ENCODE peak calls at places on chromosomes 4 and X, in six cellular contexts. M is EL, G is heart left ventricle, J is AG04449, U is germinal center, S is T-cell. K is an unnamed sample.

GRCh38 chr4:99149620-99150019 is 5.5 kb upstream of the ADH4 start:
- DNase-seq in M (no peak), G (no peak), J (no peak), U (no peak), S (no peak), K (no peak)

GRCh38 chr4:26856906-26857277 is 3.7 kb upstream of the STIM2 start:
- DNase-seq in M (no peak), G (no peak), J (no peak), U (no peak), S (no peak), K (no peak)

GRCh38 chr4:155025762-155026457 is 182.5 kb upstream of the NPY2R start:
- DNase-seq in M (peak), G (no peak), J (no peak), U (peak), S (no peak), K (no peak)

GRCh38 chr4:36385951-36386561 is 104.6 kb downstream of the DTHD1 start:
- DNase-seq in M (no peak), G (no peak), J (no peak), U (peak), S (peak), K (peak)

GRCh38 chr4:145014365-145014764 is 83.6 kb downstream of the ANAPC10 start:
- DNase-seq in M (no peak), G (no peak), J (no peak), U (no peak), S (no peak), K (no peak)

GRCh38 chr4:38601244-38601915 is 62.6 kb upstream of the KLF3 start:
- DNase-seq in M (peak), G (no peak), J (no peak), U (no peak), S (no peak), K (no peak)

GRCh38 chr4:78432896-78433295 is 118.7 kb upstream of the ANXA3 start:
- DNase-seq in M (peak), G (no peak), J (peak), U (no peak), S (no peak), K (no peak)

GRCh38 chr4:18285357-18285756 is 263.8 kb upstream of the LCORL start:
- DNase-seq in M (no peak), G (no peak), J (no peak), U (no peak), S (no peak), K (no peak)

GRCh38 chr4:17577660-17578481 is 873 bp downstream of the LAP3 start:
- DNase-seq in M (peak), G (peak), J (no peak), U (peak), S (no peak), K (no peak)

GRCh38 chr4:181478675-181479074 is 764.5 kb upstream of the TENM3 start:
- DNase-seq in M (peak), G (no peak), J (no peak), U (no peak), S (no peak), K (no peak)

GRCh38 chr4:173807347-173807746 is 277.3 kb upstream of the HAND2 start:
- DNase-seq in M (no peak), G (no peak), J (no peak), U (no peak), S (no peak), K (no peak)

GRCh38 chrX:39385022-39385421 is 583.8 kb downstream of the MID1IP1 start:
- DNase-seq in M (no peak), G (no peak), J (no peak), U (no peak), S (no peak), K (no peak)

GRCh38 chrX:122914256-122914655 is 269.8 kb upstream of the GRIA3 start:
- DNase-seq in M (no peak), G (no peak), J (no peak), U (no peak), S (no peak), K (no peak)

GRCh38 chr4:45350438-45350837 is 624.1 kb upstream of the GNPDA2 start:
- DNase-seq in M (no peak), G (no peak), J (no peak), U (no peak), S (no peak), K (no peak)

GRCh38 chr4:131613824-131614216 is 1535.3 kb upstream of the PCDH10 start:
- DNase-seq in M (no peak), G (no peak), J (no peak), U (no peak), S (no peak), K (no peak)

GRCh38 chr4:156294577-156294976 is 340.9 kb upstream of the CTSO start:
- DNase-seq in M (peak), G (no peak), J (peak), U (no peak), S (no peak), K (no peak)

GRCh38 chr4:168562021-168562691 is 65.3 kb downstream of the PALLD start:
- DNase-seq in M (peak), G (no peak), J (no peak), U (no peak), S (no peak), K (no peak)

GRCh38 chrX:155966876-155967275 is 30.6 kb upstream of the IL9R start:
- DNase-seq in M (peak), G (no peak), J (no peak), U (peak), S (no peak), K (no peak)

K was measured in CD8-positive, alpha-beta memory T cell.